ENCODE peak calls at places on chromosome 18, in four cellular contexts. W, N, Q and Z are unnamed samples.

GRCh38 chr18:9348079-9348671 is 13.6 kb downstream of the TWSG1 start:
- DNase-seq in N (no peak), W (no peak), Q (no peak), Z (peak)

GRCh38 chr18:14947482-14948162 is 199.7 kb downstream of the ANKRD30B start:
- DNase-seq in N (no peak), Q (no peak), W (no peak), Z (no peak)

GRCh38 chr18:38847326-38847725 is 1281.7 kb upstream of the CELF4 start:
- DNase-seq in W (no peak), Q (no peak), N (no peak), Z (no peak)

GRCh38 chr18:76494541-76495403 is at the start of gene ZNF516:
- DNase-seq in W (peak), N (no peak), Q (no peak), Z (no peak)

GRCh38 chr18:78228974-78229373 is 750.6 kb upstream of the SALL3 start:
- DNase-seq in W (no peak), N (no peak), Q (peak), Z (no peak)

GRCh38 chr18:49656098-49656591 is 94.3 kb downstream of the LIPG start:
- DNase-seq in W (no peak), Q (no peak), N (no peak), Z (no peak)

GRCh38 chr18:77165489-77166415 is 33.2 kb upstream of the MBP start:
- DNase-seq in Q (no peak), N (no peak), W (no peak), Z (no peak)

GRCh38 chr18:70288171-70288850 is 534 bp upstream of the SOCS6 start:
- DNase-seq in Q (no peak), N (no peak), W (peak), Z (no peak)

GRCh38 chr18:76687271-76688006 is 134.9 kb upstream of the ZNF236 start:
- DNase-seq in W (no peak), N (no peak), Q (no peak), Z (no peak)

GRCh38 chr18:56043691-56044090 is 455.7 kb upstream of the TCF4 start:
- DNase-seq in N (no peak), Q (peak), W (no peak), Z (no peak)

GRCh38 chr18:987325-988186 is 82.9 kb downstream of the ADCYAP1 start:
- DNase-seq in Q (no peak), W (no peak), N (peak), Z (no peak)

GRCh38 chr18:57190026-57190425 is 43.1 kb downstream of the BOD1L2 start:
- DNase-seq in Q (no peak), W (no peak), N (no peak), Z (no peak)

GRCh38 chr18:4353853-4354418 is 101.2 kb downstream of the DLGAP1 start:
- DNase-seq in Q (no peak), W (no peak), N (no peak), Z (no peak)

GRCh38 chr18:53883771-53884170 is 340.7 kb downstream of the MBD2 start:
- DNase-seq in Q (no peak), W (no peak), N (no peak), Z (no peak)

GRCh38 chr18:53887447-53887846 is 337.0 kb downstream of the MBD2 start:
- DNase-seq in W (no peak), N (no peak), Q (no peak), Z (no peak)

DNA sequence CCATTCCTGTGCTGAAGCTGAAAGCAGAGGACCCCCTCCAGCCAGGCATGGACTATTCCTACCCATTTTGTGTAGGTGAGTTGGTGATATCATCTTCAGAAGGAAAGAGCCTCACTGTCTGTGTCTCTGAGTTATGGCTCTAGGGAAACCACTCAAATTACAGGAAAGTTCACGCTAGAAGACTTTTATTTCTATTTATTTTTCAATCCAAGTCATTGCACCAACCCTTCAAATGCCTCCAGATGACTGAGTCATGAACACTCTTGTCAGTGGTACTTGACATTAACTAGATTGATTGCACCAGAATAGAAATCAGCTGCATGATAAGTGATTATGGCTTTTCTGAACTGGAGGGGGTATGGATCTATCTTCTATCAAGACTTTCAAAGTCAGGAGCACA is 338.4 kb downstream of the MBD2 start:
- DNase-seq in N (no peak), Q (no peak), W (no peak), Z (no peak)
- TF ChIP-seq POLR2AphosphoS5 in N (no peak), Q (no peak), W (no peak), Z (no peak)

GRCh38 chr18:7071600-7071999 is 46.0 kb downstream of the LAMA1 start:
- DNase-seq in N (no peak), Q (no peak), W (no peak), Z (no peak)
- TF ChIP-seq ATF2 in N (no peak), Q (no peak), W (no peak), Z (no peak)

GRCh38 chr18:74147779-74148542 is at the start of the genes FBXO15 and TIMM21:
- DNase-seq in N (peak), Q (peak), W (peak), Z (peak)
- TF ChIP-seq POLR2AphosphoS5 in N (peak), Q (no peak), W (peak), Z (peak)

DNA sequence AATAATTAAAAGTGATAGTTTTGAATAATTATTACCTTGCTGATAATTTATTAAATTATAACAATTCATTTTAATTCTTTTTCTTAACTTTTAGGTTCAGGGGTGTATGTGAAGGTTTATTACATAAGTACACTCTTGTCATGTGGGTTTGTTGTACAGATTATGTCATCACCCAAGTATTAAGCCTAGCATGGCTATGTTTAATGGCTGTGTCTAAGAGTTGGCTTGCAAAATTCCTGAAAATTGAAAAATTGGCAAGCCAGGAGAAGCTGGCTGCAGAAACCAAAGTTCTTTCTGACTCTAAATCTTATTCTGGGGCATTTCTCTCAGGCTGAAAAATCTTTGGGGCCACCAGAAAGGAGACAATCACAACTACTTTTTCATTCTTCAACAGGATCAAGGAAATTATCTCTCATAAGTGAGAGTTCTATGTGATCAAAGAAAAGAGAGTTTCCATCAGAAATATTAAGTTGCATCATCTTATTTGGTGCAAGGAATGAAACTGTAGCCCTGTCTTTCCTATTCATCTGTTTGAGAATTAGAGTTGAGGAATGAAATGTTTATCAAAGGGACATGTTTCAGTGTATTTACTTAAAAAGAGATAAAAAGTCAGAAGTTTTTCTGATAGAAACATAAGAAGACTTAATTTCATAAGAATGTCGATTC is 412.1 kb upstream of the CDH2 start:
- DNase-seq in W (no peak), Q (no peak), N (no peak), Z (no peak)
- TF ChIP-seq ATF2 in W (no peak), Q (no peak), N (no peak), Z (no peak)

GRCh38 chr18:58271770-58272169 is 227.7 kb downstream of the NEDD4L start:
- DNase-seq in N (no peak), Q (no peak), W (no peak), Z (no peak)

GRCh38 chr18:58272779-58273500 is 228.9 kb downstream of the NEDD4L start:
- DNase-seq in W (no peak), N (no peak), Q (no peak), Z (no peak)

GRCh38 chr18:58269931-58270330 is 225.9 kb downstream of the NEDD4L start:
- DNase-seq in W (no peak), Q (no peak), N (no peak), Z (no peak)

GRCh38 chr18:58270396-58270795 is 226.4 kb downstream of the NEDD4L start:
- DNase-seq in W (no peak), N (no peak), Q (no peak), Z (no peak)

GRCh38 chr18:58272209-58272608 is 228.2 kb downstream of the NEDD4L start:
- DNase-seq in Q (no peak), W (no peak), N (no peak), Z (no peak)
- TF ChIP-seq POLR2AphosphoS5 in Q (no peak), W (no peak), N (no peak), Z (no peak)

DNA sequence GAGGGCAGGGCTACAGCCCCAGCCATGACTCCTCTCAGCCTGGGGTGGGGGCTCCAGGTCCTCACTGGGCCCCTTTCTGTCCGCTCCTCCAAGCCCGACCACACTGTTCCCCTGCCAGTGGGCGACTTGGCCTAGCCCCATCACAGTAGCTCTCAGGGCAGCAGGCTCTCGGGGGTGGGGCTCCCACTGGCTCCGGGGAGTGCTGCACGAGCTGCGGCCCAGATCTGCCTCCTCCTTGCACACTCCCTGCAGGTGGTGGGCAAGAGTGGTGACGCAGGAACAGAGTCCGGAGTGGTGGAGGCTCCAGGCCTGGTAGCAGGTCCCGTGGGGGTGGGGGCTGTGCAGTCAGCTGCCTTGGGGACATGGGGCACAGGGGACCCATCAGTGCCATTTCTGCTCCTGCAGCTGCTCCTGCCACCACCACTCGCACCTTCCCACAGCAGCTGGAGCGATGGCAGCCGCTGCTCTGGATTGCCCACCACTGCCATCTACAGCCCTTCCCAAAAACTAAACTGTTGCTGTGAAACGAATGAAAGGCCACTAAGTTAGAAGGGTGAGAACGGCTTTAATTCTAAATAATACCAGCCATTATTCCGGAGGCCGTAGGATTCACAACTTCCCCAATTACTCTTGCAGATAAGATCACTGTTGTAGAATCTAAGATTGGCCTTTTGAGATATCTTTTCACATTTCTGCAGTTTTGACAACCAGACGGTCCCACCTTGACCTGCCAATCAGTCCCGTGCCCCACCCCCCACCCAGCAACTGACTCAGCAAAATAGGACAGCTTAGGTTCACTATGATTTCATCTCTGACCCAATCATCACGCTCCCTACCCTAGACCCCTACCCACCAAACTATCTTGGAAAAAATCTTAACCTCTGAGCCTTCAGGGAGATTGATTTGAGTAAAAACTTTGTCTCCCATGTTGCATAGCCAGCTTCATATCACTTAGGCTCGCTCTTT is 530.2 kb downstream of the DCC start:
- DNase-seq in N (no peak), W (no peak), Q (peak), Z (no peak)
- TF ChIP-seq ATF2 in N (no peak), W (no peak), Q (no peak), Z (no peak)

DNA sequence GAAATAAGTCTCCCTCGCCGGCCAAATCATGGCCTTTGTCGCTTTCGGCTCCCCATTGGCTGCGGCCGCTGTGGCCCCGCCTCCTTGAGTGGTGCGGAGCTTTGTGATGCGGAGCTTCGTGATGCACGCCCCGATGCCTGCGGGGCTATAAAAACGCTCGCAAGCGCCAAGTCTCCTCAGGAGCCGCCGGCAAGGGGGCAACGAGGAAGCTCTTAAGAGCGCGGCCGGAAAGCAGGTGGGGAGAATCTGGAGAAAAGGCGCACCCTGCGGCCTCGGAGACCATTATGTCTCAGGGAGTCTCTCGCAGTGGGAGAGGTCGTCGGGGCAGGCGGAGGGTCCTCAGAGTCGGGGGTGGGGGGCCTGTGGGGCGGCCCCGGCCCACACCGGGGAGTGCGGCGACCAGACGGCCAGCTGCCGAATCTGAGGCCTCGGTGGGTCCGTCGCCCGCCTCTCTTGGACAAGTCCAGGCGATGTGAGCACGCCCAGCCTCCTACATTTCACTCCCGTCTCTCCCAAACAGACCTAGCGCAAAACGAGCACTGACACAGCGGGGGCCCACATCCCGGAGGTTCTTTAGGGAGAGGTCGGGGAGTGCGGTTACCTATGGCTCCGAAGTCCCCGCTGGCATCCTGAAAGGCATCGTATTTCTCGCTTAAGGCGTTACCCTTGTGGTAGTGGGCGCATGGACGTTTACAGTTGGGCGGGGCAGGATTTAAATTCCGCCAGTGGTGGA is at the start of gene CABYR:
- DNase-seq in Q (peak), N (no peak), W (peak), Z (peak)
- TF ChIP-seq POLR2AphosphoS5 in Q (peak), N (no peak), W (no peak), Z (peak)

GRCh38 chr18:62631173-62631572 is 84.2 kb upstream of the PHLPP1 start:
- DNase-seq in W (no peak), N (no peak), Q (no peak), Z (no peak)

GRCh38 chr18:62632788-62633455 is 82.4 kb upstream of the PHLPP1 start:
- DNase-seq in W (peak), Q (no peak), N (no peak), Z (no peak)

GRCh38 chr18:62634991-62635630 is 80.2 kb upstream of the PHLPP1 start:
- DNase-seq in Q (no peak), N (no peak), W (peak), Z (no peak)

GRCh38 chr18:62637403-62637802 is 77.9 kb upstream of the PHLPP1 start:
- DNase-seq in W (no peak), N (no peak), Q (no peak), Z (no peak)

DNA sequence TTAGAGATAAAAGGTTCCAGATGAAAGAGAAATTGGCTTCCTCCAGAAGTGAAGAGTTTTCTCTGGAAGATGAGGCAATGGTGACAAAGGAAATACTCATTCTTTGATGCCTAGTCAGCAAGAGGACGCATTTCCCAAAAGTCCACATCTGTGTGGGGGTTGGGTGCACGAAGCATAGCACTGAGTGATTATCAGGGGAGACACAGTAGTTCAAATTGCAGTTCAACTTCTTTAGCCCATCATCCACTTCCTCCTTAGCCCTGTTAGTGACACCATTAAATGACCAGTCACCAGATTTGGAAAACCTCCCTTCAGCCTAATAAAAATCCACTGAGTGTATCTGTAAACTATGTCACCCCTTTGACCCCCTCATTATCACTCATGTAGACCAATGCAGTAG is 80.9 kb upstream of the PHLPP1 start:
- DNase-seq in W (no peak), Q (no peak), N (no peak), Z (no peak)
- TF ChIP-seq ATF2 in W (no peak), Q (no peak), N (no peak), Z (no peak)

GRCh38 chr18:3297025-3297984 is 35.4 kb downstream of the MYL12B start:
- DNase-seq in N (peak), Q (peak), W (peak), Z (peak)
- TF ChIP-seq POLR2AphosphoS5 in N (peak), Q (peak), W (peak), Z (peak)

DNA sequence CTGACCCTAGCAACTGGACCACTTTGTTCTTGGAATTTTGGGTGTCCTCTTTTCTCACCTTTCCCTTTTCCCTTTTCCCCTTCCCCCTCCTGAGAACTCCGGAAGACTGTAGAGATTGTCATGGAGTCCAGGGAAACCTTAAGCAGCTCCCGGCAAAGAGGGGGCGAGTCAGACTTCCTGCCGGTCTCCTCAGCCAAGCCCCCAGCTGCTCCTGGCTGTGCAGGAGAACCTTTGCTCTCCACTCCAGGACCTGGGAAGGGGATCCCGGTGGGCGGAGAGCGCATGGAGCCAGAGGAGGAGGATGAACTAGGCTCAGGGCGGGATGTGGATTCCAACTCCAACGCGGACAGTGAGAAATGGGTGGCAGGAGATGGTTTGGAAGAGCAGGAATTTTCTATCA is 20.5 kb downstream of the SETBP1 start:
- DNase-seq in Q (no peak), W (no peak), N (no peak), Z (no peak)
- TF ChIP-seq ATF2 in Q (no peak), W (no peak), N (no peak), Z (no peak)